ENCODE peak calls at places on chromosome 20, in four cellular contexts. V is left colon, C is omental fat pad, X is M059J. R is an unnamed sample.

GRCh38 chr20:47276856-47277541 is 79.5 kb downstream of the ZMYND8 start:
- DNase-seq in C (no peak), V (no peak), X (peak), R (peak)

GRCh38 chr20:43529051-43529450 is 21.6 kb downstream of the L3MBTL1 start:
- DNase-seq in V (no peak), X (no peak), C (no peak), R (no peak)

GRCh38 chr20:63122626-63123025 is 93.3 kb downstream of the YTHDF1 start:
- DNase-seq in V (no peak), C (no peak), X (no peak), R (no peak)

GRCh38 chr20:531608-532007 is 12.0 kb downstream of the CSNK2A1 start:
- DNase-seq in X (no peak), C (no peak), V (no peak), R (no peak)

GRCh38 chr20:48690888-48691287 is 136.9 kb downstream of the PREX1 start:
- DNase-seq in V (peak), C (no peak), X (peak), R (no peak)

GRCh38 chr20:49905415-49906091 is 9.8 kb downstream of the SPATA2 start:
- DNase-seq in V (peak), X (no peak), C (no peak), R (peak)

GRCh38 chr20:33415948-33416347 is 14.6 kb upstream of the CDK5RAP1 start:
- DNase-seq in V (no peak), X (peak), C (no peak), R (no peak)

GRCh38 chr20:10795286-10796026 is 121.7 kb upstream of the JAG1 start:
- DNase-seq in V (no peak), X (no peak), C (no peak), R (no peak)

GRCh38 chr20:39049684-39050554 is 87.8 kb downstream of the DHX35 start:
- DNase-seq in C (peak), X (peak), V (peak), R (no peak)

GRCh38 chr20:9454781-9455180 is 59.6 kb upstream of the LAMP5 start:
- DNase-seq in X (no peak), V (no peak), C (no peak), R (no peak)

GRCh38 chr20:46592580-46593362 is 42.3 kb upstream of the OCSTAMP start:
- DNase-seq in C (no peak), X (no peak), V (no peak), R (no peak)

GRCh38 chr20:59300341-59301081 is at the start of gene EDN3:
- DNase-seq in C (no peak), X (no peak), V (peak), R (no peak)

GRCh38 chr20:62921119-62921687 is 5.1 kb downstream of the DIDO1 start:
- DNase-seq in X (peak), V (peak), C (no peak), R (no peak)

R was measured in breast epithelium.